ENCODE peak calls at places on chromosomes 11 and 22, in seven cellular contexts. P is GM12878, Y is HepG2, Z is H1, V is SK-N-SH, D is HCT116, Q is K562. L is an unnamed sample.

GRCh38 chr11:116605543-116605942 is 167.2 kb downstream of the BUD13 start:
- DNase-seq in V (no peak), Z (peak), P (no peak), Y (peak), Q (peak), D (peak), L (peak)

GRCh38 chr11:126591966-126592489 is 236.5 kb downstream of the ST3GAL4 start:
- DNase-seq in Q (no peak), Z (no peak), Y (no peak), D (no peak), V (no peak), P (no peak), L (no peak)

GRCh38 chr11:15289718-15290117 is 175.0 kb downstream of the INSC start:
- DNase-seq in Q (no peak), V (peak), Y (no peak), D (no peak), P (no peak), Z (no peak), L (peak)

GRCh38 chr11:113778111-113778910 is 1.3 kb upstream of the CLDN25 start:
- DNase-seq in P (no peak), Y (peak), D (no peak), Q (no peak), V (peak), Z (no peak), L (no peak)

GRCh38 chr11:95359756-95360155 is 128.8 kb upstream of the SESN3 start:
- DNase-seq in Y (no peak), V (no peak), D (no peak), P (no peak), Q (no peak), Z (no peak), L (no peak)

GRCh38 chr11:91396243-91397133 is 828.1 kb upstream of the FAT3 start:
- DNase-seq in D (no peak), Y (peak), Q (no peak), V (no peak), Z (no peak), P (no peak), L (no peak)

GRCh38 chr11:118247041-118247440 is 5.1 kb downstream of the MPZL3 start:
- DNase-seq in P (no peak), Q (no peak), D (no peak), Y (peak), V (no peak), Z (no peak), L (peak)

GRCh38 chr11:43685483-43685882 is 4.9 kb downstream of the HSD17B12 start:
- DNase-seq in P (no peak), Z (no peak), Y (no peak), Q (no peak), D (no peak), V (no peak), L (no peak)

GRCh38 chr11:12087075-12087775 is 23.2 kb upstream of the MICAL2 start:
- DNase-seq in P (no peak), Y (no peak), V (no peak), Q (no peak), Z (no peak), D (peak), L (no peak)

GRCh38 chr22:31861226-31861840 is 83.0 kb upstream of the YWHAH start:
- DNase-seq in Z (no peak), P (no peak), Y (no peak), Q (no peak), V (no peak), D (no peak), L (no peak)

GRCh38 chr11:75100314-75100713 is 3.6 kb upstream of the OR2AT4 start:
- DNase-seq in P (peak), Q (peak), V (no peak), D (no peak), Z (no peak), Y (no peak), L (no peak)

GRCh38 chr22:35622132-35622913 is 5.2 kb upstream of the MB start:
- DNase-seq in V (peak), D (no peak), P (no peak), Q (no peak), Z (no peak), Y (no peak), L (peak)

GRCh38 chr11:27319065-27319464 is 44.0 kb downstream of the CCDC34 start:
- DNase-seq in V (no peak), Z (no peak), Y (peak), D (peak), Q (no peak), P (peak), L (no peak)

GRCh38 chr11:70739091-70739490 is 340.8 kb downstream of the CTTN start:
- DNase-seq in Q (no peak), V (no peak), D (no peak), Z (no peak), Y (no peak), P (no peak), L (no peak)

GRCh38 chr22:24925586-24926427 is 20.7 kb downstream of the LHFPL7 start:
- DNase-seq in Q (no peak), Z (no peak), D (no peak), V (no peak), Y (no peak), P (no peak), L (no peak)

GRCh38 chr22:35175392-35175791 is 81.9 kb upstream of the HMGXB4 start:
- DNase-seq in D (no peak), Y (no peak), Z (no peak), V (no peak), Q (no peak), P (no peak), L (no peak)

DNA sequence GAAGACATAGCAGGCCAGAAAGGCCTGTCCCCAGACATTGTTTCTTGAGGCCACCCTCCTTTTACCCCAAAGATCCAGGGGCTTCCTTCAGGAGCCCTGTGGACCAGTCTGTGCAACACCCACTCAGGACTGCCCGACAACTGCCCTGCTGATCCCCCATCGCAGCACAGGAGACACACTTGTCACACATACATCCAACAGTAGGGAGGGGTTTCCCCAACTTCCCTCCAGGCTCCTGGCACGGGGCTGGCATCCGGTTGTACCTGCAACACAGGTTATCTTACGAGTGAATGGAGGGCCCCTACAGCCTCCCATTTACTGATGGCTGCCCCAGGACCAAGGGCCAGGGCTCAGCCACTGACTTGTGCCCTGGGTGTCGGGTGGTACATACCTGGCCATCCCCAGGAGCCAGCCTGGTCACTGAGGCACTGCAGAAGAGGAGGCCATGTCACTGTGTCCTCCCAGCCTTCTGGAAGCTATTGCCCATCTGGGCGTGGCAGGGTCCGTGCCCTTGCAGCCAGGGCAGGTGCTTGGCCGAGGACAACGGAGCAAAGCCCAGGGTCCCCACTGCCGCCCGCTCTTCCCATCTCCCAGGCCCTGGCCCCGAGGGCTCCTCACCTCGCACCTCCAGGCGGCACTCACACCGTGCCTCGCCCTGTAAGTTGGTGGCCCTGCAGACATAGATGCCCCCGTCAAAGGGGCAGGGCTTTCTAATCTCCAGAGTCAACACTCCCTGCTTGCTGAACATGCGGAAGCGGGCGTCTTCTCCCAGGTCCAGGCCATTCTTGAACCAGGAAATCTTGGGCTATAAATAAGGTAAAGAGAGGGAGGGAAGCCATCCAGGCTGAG is 20.8 kb downstream of the MYBPC3 start:
- DNase-seq in D (no peak), Q (no peak), Z (no peak), Y (no peak), V (peak), P (no peak), L (no peak)
- TF ChIP-seq JUND in D (no peak), Q (no peak), Z (no peak), Y (no peak), V (no peak), P (no peak), L (no peak)

DNA sequence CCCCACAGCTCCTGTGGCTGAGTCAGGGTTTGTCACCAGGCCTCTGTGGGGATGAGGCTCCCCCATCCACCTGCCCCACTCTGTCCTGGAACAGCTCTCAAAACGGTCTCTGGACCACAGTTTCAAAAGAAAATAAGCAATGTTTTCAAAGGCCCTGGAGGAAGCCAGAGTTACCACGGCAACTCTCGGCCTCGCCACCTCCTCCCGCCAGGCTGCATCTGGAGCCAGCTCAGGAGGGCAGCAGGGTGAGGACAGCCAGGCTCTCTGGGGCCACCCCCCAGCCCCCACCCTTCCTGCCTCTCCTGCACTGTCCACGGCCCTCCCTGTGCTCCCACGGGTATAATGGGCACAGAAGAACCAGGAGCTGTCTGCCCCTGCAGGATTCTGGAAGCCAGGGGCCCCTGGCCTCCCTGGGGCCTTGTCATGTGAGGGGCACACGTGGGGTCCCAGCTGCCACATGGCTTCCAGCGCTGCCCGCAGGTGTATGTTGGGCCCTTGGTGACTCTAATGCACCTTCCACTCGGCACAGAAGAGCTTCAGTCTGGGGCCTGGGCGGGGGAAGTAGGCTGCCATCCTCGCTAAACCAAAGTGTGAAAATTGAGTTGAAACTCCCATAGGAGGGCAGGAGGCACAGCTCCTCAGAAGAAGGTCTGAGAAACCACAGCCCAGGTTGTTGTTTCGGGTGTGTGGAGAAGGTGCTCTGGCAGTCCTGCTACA is 10.3 kb downstream of the CD81 start:
- DNase-seq in Y (no peak), P (no peak), D (no peak), Q (no peak), V (peak), Z (no peak), L (no peak)
- TF ChIP-seq JUND in Y (no peak), P (no peak), D (no peak), Q (no peak), V (no peak), Z (no peak), L (no peak)

DNA sequence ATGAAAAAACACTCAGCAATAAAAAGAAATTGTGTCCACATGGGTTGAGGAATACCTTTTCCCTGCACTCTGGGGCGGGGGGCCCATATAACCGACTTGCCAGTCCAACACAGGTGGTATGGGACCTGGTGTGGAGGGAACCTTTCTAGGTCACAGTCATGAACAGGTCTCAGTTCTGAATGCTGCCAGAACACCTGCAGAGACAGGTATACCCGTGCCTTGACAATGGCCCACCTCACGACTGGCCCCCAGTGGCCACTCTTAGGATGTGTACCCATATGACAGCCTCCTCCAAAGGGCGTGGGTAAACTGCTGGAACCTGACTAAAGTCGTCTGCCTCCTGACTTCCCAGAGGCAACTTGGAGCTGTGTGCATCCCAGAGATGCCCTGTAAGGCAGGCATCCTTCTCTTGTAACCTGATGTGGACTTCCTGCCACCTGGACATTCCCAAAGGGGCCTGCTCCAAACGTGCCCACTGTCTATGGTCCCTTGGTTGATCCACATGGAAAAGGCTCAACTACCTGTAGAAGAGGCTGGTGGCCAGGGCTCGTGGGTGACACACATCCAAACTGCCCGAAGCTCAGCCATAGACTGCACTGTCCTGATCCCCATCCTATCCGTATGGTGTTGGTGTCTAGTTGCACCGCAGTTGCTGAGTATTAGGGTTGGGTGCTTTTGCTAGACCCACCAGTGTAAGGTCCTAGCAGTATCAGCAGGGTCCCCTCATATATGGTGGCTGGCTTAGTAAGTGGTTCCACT is 859.3 kb downstream of the BRD1 start:
- DNase-seq in Y (peak), V (no peak), Q (no peak), P (no peak), D (peak), Z (no peak), L (peak)
- TF ChIP-seq JUND in Y (no peak), V (no peak), Q (no peak), P (no peak), D (no peak), Z (no peak), L (no peak)

GRCh38 chr22:46326066-46326680 is 9.3 kb upstream of the TRMU start:
- DNase-seq in Y (no peak), V (no peak), P (no peak), Q (no peak), D (no peak), Z (no peak), L (no peak)
- TF ChIP-seq JUND in Y (no peak), V (no peak), P (no peak), Q (no peak), D (no peak), Z (no peak), L (no peak)

DNA sequence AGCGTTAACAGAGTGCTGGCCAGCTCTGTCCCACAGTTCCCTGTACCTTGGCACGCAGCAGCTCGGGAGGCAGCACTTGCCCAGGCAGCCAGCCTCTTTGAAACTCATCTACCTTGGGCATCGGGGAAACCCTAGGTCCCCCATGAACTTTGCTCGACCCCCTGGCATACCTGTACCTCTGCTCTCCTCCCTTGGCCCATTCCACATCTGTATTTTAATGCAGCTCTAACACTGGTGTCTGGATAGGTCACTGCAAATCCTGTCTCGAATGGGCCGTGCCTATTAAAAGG is 304.1 kb downstream of the TBC1D22A start:
- DNase-seq in D (no peak), Q (no peak), V (no peak), Z (no peak), P (no peak), Y (no peak), L (no peak)
- TF ChIP-seq JUND in D (no peak), Q (no peak), V (no peak), Z (no peak), P (no peak), Y (no peak), L (no peak)